ENCODE peak calls at places on chromosomes 1 and 21, in four cellular contexts. B is small intestine, V is tibial artery, W is thoracic aorta. I is an unnamed sample. For H3K9me3, the result is how much of the 10 kb centered on the place peaks cover.

GRCh38 chr1:213138892-213139291 is 87.9 kb downstream of the RPS6KC1 start:
- DNase-seq in B (no peak), V (no peak), W (no peak), I (no peak)

GRCh38 chr1:2192031-2192995 is 2.3 kb downstream of the FAAP20 start:
- DNase-seq in B (no peak), V (no peak), W (no peak), I (peak)

GRCh38 chr1:27342391-27342777 is 562 bp downstream of the SYTL1 start:
- DNase-seq in B (no peak), V (no peak), W (no peak), I (peak)

GRCh38 chr1:224852901-224853568 is 76.4 kb upstream of the DNAH14 start:
- DNase-seq in B (peak), V (no peak), W (no peak), I (no peak)

GRCh38 chr1:168483531-168483930 is 60.3 kb downstream of the XCL2 start:
- DNase-seq in B (no peak), V (no peak), W (no peak), I (no peak)

GRCh38 chr1:180505732-180506335 is 3.5 kb upstream of the ACBD6 start:
- DNase-seq in B (no peak), V (no peak), W (no peak), I (no peak)

GRCh38 chr1:223844962-223845809 is 561 bp downstream of the TP53BP2 start:
- DNase-seq in B (peak), V (peak), W (no peak), I (peak)

GRCh38 chr1:234617986-234618725 is 8.2 kb upstream of the IRF2BP2 start:
- DNase-seq in B (no peak), V (no peak), W (no peak), I (no peak)

GRCh38 chr1:56688522-56689026 is 43.5 kb downstream of the PRKAA2 start:
- DNase-seq in B (peak), V (no peak), W (no peak), I (no peak)

GRCh38 chr1:9657521-9658032 is 6.0 kb downstream of the PIK3CD start:
- DNase-seq in B (no peak), V (no peak), W (no peak), I (no peak)

GRCh38 chr1:172931340-172931739 is 119.4 kb downstream of the TNFSF18 start:
- DNase-seq in B (no peak), V (no peak), W (no peak), I (no peak)

GRCh38 chr1:112335351-112335750 is 60.7 kb upstream of the CTTNBP2NL start:
- DNase-seq in B (no peak), V (no peak), W (no peak), I (no peak)

GRCh38 chr1:19811206-19811851 is 3.8 kb downstream of the RNF186 start:
- DNase-seq in B (peak), V (peak), W (no peak), I (no peak)

GRCh38 chr1:84146375-84147032 is 2.4 kb downstream of the PRKACB start:
- DNase-seq in B (no peak), V (no peak), W (no peak), I (no peak)

GRCh38 chr1:2073382-2074230 is 23.4 kb downstream of the PRKCZ start:
- DNase-seq in B (no peak), V (no peak), W (no peak), I (no peak)

GRCh38 chr1:77509051-77509492 is 173.4 kb downstream of the ZZZ3 start:
- DNase-seq in B (no peak), V (no peak), W (no peak), I (no peak)

GRCh38 chr1:245764040-245764439 is 609.3 kb downstream of the KIF26B start:
- DNase-seq in B (no peak), V (no peak), W (no peak), I (no peak)

GRCh38 chr1:207022996-207023679 is 9.4 kb downstream of the C1orf116 start:
- DNase-seq in B (no peak), V (no peak), W (no peak), I (no peak)

GRCh38 chr1:27011058-27011764 is 1.4 kb downstream of the TENT5B start:
- DNase-seq in B (peak), V (peak), W (peak), I (no peak)

GRCh38 chr1:210363119-210363518 is 34.4 kb downstream of the HHAT start:
- DNase-seq in B (no peak), V (no peak), W (no peak), I (no peak)

GRCh38 chr21:44742418-44743153 is 31.2 kb upstream of the TSPEAR start:
- DNase-seq in B (peak), V (no peak), W (no peak), I (no peak)

GRCh38 chr1:185360714-185361113 is 43.7 kb upstream of the IVNS1ABP start:
- DNase-seq in B (no peak), V (no peak), W (no peak), I (no peak)

GRCh38 chr1:147236959-147237791 is 5.3 kb upstream of the CHD1L start:
- DNase-seq in B (peak), V (no peak), W (no peak), I (no peak)

GRCh38 chr1:152533327-152533938 is 19.2 kb downstream of the CRCT1 start:
- DNase-seq in B (peak), V (no peak), W (no peak), I (no peak)

GRCh38 chr21:38306407-38306806 is 49.6 kb downstream of the KCNJ15 start:
- DNase-seq in B (no peak), V (no peak), W (no peak), I (no peak)

DNA sequence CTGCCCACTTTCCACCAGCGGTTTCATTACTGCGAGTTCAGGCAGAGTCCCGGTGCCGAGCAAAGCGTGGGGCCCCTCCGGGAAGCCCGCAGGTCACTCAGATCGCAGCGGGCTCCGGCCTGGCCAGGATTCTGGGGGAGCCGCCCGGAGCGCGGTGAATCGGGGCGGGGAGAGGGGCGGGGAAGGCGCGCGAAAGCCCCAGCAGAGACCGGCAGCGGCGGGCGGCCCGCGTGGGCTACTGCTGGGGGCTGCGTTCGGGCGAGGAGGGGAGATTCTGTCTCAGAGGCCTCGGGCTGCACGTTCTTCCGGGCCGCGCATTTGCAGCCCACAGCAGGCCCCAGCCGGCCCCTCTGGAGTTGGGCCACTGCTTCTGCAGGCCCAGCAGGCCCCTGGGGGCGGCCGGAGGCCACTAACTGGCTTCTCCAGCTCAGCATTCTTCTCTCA is 64.7 kb downstream of the SCCPDH start:
- DNase-seq in B (no peak), V (no peak), W (no peak), I (no peak)
- H3K4me3 ChIP-seq in B (no peak), V (peak), W (peak), I (peak)

GRCh38 chr1:4527819-4528218 is 126.6 kb upstream of the AJAP1 start:
- DNase-seq in B (peak), V (no peak), W (no peak), I (no peak)
- H3K9me3 ChIP-seq in B (under half), V (under half), W (under half), I (under half)

GRCh38 chr1:70140343-70140742 is 65.0 kb downstream of the LRRC40 start:
- DNase-seq in B (no peak), V (no peak), W (no peak), I (no peak)
- H3K27ac ChIP-seq in B (no peak), V (peak), W (peak), I (no peak)

DNA sequence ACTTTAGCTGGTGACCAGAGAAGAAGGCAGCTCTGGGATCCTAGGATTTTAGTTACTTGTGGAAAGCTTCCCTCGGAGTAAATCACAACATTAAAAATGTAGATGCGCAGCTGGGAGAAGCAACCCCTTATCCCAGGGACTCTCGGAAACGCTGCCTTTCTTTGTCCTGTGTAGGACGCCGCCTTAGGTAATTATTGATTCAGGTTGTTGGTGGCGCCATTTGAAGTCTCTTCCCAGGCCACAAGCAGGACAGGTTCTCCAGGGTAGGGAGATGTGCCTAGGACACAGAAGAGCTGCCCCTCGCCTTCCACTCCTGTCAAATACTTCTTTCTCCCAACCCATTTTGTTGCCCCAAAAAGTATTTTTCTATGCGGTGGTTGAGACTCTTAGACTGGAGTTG is 10.3 kb downstream of the SLC37A1 start:
- DNase-seq in B (peak), V (no peak), W (no peak), I (no peak)
- H3K4me3 ChIP-seq in B (no peak), V (peak), W (peak), I (no peak)

DNA sequence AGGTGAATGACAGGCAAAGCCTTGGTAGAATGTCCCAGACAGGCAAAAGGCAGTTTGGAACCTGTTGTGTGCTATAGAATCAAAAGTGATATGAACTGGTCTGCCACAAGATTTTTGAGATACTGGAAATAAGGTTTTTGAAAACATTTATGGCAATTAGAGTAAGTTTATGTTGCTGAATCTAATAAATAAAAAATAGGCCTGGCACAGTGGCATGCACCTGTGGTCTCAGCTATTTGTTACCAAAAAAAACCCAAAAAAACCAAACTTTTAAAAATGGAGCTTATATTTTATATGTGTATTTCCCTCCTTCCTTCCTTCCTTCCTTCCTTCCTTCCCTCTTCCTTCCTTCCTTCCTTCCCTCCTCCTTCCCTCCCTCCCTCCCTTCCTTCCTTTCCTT is 76.4 kb upstream of the ARTN start:
- DNase-seq in B (no peak), V (no peak), W (no peak), I (no peak)
- H3K9me3 ChIP-seq in B (under half), V (under half), W (under half), I (under half)